ENCODE peak calls at places on chromosomes 2 and 18, in seven cellular contexts. B is SK-N-SH, D is GM12878, J is K562, G is GM12891, X is HepG2, I is H1. N is an unnamed sample.

GRCh38 chr2:51918113-51918512 is 886.2 kb upstream of the NRXN1 start:
- DNase-seq in X (no peak), D (no peak), I (no peak), G (no peak), B (no peak), J (no peak), N (no peak)

GRCh38 chr2:128605421-128605820 is 286.8 kb upstream of the HS6ST1 start:
- DNase-seq in I (no peak), G (no peak), B (no peak), X (no peak), J (no peak), D (no peak), N (no peak)

GRCh38 chr18:77086034-77086433 is 46.5 kb downstream of the MBP start:
- DNase-seq in G (no peak), X (no peak), I (no peak), B (no peak), J (no peak), D (no peak), N (no peak)

GRCh38 chr2:225824748-225825449 is 425.4 kb downstream of the NYAP2 start:
- DNase-seq in J (no peak), G (no peak), D (no peak), X (no peak), I (no peak), B (no peak), N (no peak)

GRCh38 chr2:71157124-71157802 is 26.8 kb downstream of the MPHOSPH10 start:
- DNase-seq in I (peak; percentile 96), G (peak; percentile 39), D (no peak), J (peak; percentile 71), X (peak; percentile 41), B (peak; percentile 83), N (peak; percentile 35)

GRCh38 chr18:54957987-54958386 is 1.3 kb downstream of the CCDC68 start:
- DNase-seq in G (no peak), X (no peak), D (no peak), J (peak; percentile 19), B (no peak), I (no peak), N (no peak)

GRCh38 chr2:48414980-48415764 is 114.8 kb upstream of the STON1 start:
- DNase-seq in X (peak; percentile 79), I (no peak), D (no peak), J (no peak), G (no peak), B (peak; percentile 44), N (no peak)

GRCh38 chr2:44549099-44549471 is 187.3 kb downstream of the CAMKMT start:
- DNase-seq in I (no peak), D (no peak), J (no peak), X (no peak), B (no peak), G (no peak), N (no peak)

GRCh38 chr2:133362061-133362476 is 206.2 kb downstream of the NCKAP5 start:
- DNase-seq in J (no peak), B (no peak), D (no peak), X (no peak), I (no peak), G (no peak), N (no peak)

GRCh38 chr2:1884933-1885580 is 140.7 kb upstream of the PXDN start:
- DNase-seq in G (no peak), I (peak; percentile 39), J (no peak), D (no peak), B (no peak), X (no peak), N (no peak)

GRCh38 chr18:9822587-9822986 is 63.2 kb upstream of the TXNDC2 start:
- DNase-seq in B (no peak), J (no peak), D (no peak), I (no peak), G (no peak), X (no peak), N (no peak)

GRCh38 chr18:58635891-58636290 is 7.0 kb upstream of the ALPK2 start:
- DNase-seq in X (no peak), I (no peak), B (no peak), J (peak; percentile 11), D (peak; percentile 38), G (no peak), N (no peak)

GRCh38 chr2:170022692-170023091 is 155.3 kb upstream of the MYO3B start:
- DNase-seq in I (no peak), B (no peak), X (no peak), G (no peak), J (no peak), D (no peak), N (no peak)

GRCh38 chr2:108217211-108217610 is 22.6 kb upstream of the SULT1C3 start:
- DNase-seq in J (no peak), G (no peak), X (no peak), I (no peak), D (no peak), B (no peak), N (no peak)

GRCh38 chr18:3544537-3544936 is 94.6 kb downstream of the TGIF1 start:
- DNase-seq in G (no peak), D (no peak), I (no peak), J (no peak), X (no peak), B (no peak), N (no peak)

GRCh38 chr2:38744399-38744780 is 6.8 kb downstream of the SRSF7 start:
- DNase-seq in J (no peak), D (no peak), B (no peak), G (no peak), X (no peak), I (no peak), N (no peak)

GRCh38 chr2:38740851-38741541 is 10.2 kb downstream of the SRSF7 start:
- DNase-seq in X (peak; percentile 60), J (peak; percentile 38), I (no peak), D (no peak), G (no peak), B (peak; percentile 50), N (no peak)

GRCh38 chr2:38742797-38743559 is 8.2 kb downstream of the SRSF7 start:
- DNase-seq in G (no peak), X (no peak), B (no peak), J (no peak), D (no peak), I (no peak), N (no peak)

GRCh38 chr2:38741542-38741852 is 9.7 kb downstream of the SRSF7 start:
- DNase-seq in I (no peak), G (no peak), D (no peak), B (no peak), J (no peak), X (no peak), N (no peak)

GRCh38 chr2:38743672-38744398 is 7.3 kb downstream of the SRSF7 start:
- DNase-seq in J (no peak), D (no peak), X (no peak), B (no peak), I (no peak), G (no peak), N (no peak)
- TF ChIP-seq TAF1 in J (no peak), D (no peak), X (no peak), B (no peak), I (no peak), G (no peak), N (no peak)

GRCh38 chr2:160075171-160075570 is 12.8 kb upstream of the PLA2R1 start:
- DNase-seq in G (no peak), I (no peak), X (no peak), B (no peak), D (no peak), J (no peak), N (no peak)
- TF ChIP-seq POLR2AphosphoS5 in G (no peak), I (no peak), X (no peak), B (no peak), D (no peak), J (no peak), N (no peak)

GRCh38 chr2:171792157-171792556 is 101.9 kb downstream of the SLC25A12 start:
- DNase-seq in B (no peak), D (no peak), J (no peak), X (no peak), G (no peak), I (no peak), N (no peak)

GRCh38 chr2:171787333-171788072 is 100.2 kb downstream of the DYNC1I2 start:
- DNase-seq in X (peak; percentile 33), G (no peak), B (no peak), I (no peak), J (peak; percentile 12), D (no peak), N (no peak)

GRCh38 chr2:171785450-171785849 is 98.2 kb downstream of the DYNC1I2 start:
- DNase-seq in B (no peak), D (no peak), G (no peak), X (no peak), J (no peak), I (no peak), N (no peak)

GRCh38 chr2:171789956-171790355 is 102.7 kb downstream of the DYNC1I2 start:
- DNase-seq in X (no peak), J (no peak), B (no peak), G (no peak), I (no peak), D (no peak), N (no peak)

DNA sequence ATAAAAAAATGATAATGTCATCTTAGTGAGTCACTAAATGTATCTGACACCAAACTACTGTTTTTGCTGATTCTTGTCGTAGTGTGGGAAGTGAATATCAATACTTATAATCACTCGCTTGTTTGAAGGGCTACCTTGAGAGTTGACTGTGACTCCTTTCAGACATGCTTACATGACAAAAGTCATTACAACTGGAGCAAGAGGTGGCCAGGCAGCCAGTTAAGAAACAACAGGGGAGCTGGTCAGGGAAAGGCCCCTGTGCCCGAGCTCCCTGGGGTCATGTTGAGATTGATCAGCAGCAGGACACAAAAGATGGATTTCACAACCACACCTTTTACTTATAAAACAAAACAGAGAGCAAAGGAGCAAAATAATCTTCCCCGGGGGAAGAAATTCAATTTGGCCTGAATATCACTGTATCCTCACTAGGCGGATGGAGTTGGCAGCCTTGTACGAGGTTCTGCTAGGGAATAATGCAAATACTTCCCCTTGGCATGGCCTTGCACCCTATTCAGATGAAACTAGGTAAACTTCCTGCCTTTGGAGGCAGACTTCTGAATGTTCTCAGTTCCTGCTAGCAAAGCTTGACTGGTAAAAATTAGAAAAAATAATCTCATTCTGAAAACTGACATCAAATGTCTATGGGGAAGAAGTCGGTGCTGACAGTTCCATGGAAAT is 101.2 kb downstream of the DYNC1I2 start:
- DNase-seq in D (no peak), G (no peak), X (no peak), I (no peak), J (no peak), B (no peak), N (no peak)
- TF ChIP-seq TAF1 in D (no peak), G (no peak), X (no peak), I (no peak), J (no peak), B (no peak), N (no peak)

GRCh38 chr2:218985325-218986091 is 524 bp upstream of the FEV start:
- DNase-seq in J (peak; percentile 42), G (peak; percentile 11), X (no peak), D (no peak), I (peak; percentile 72), B (peak; percentile 90), N (no peak)

GRCh38 chr2:218985021-218985324 is at the start of gene FEV:
- DNase-seq in D (no peak), J (no peak), I (no peak), B (peak; percentile 84), X (no peak), G (no peak), N (no peak)

GRCh38 chr2:218983263-218983970 is 1.6 kb downstream of the FEV start:
- DNase-seq in G (peak; percentile 17), D (no peak), B (peak; percentile 68), I (no peak), J (no peak), X (no peak), N (no peak)

GRCh38 chr2:218983971-218984238 is 1.1 kb downstream of the FEV start:
- DNase-seq in D (no peak), I (no peak), J (no peak), X (no peak), G (no peak), B (no peak), N (no peak)

GRCh38 chr2:218984239-218985020 is 554 bp downstream of the FEV start:
- DNase-seq in D (no peak), J (no peak), I (peak; percentile 73), G (peak; percentile 35), B (peak; percentile 78), X (no peak), N (no peak)
- TF ChIP-seq POLR2AphosphoS5 in D (no peak), J (no peak), I (no peak), G (no peak), B (no peak), X (no peak), N (no peak)

N was measured in GM12892.